ENCODE peak calls at places on chromosomes 5 and 9, in ten cellular contexts. I is uterus; Q is activated CD8-positive, alpha-beta memory T cell treated with anti-CD3 and anti-CD28 coated beads for 1 hour; O is small intestine; D is stimulated activated CD8-positive, alpha-beta memory T cell treated with anti-CD3 and anti-CD28 coated beads, Interleukin-4, amount 100 ng/mL, for 24 hours; N is fibroblast of the aortic adventitia; Y is activated T-cell treated with anti-CD3 and anti-CD28 coated beads for 1 hour; T is ACHN; C is keratinocyte; H is T1000. A is an unnamed sample.

GRCh38 chr5:483434-484184 is 40.6 kb downstream of the EXOC3 start:
- DNase-seq in D (no peak), I (no peak), C (no peak), Y (no peak), Q (no peak), O (no peak), T (no peak), H (no peak), N (no peak), A (no peak)

GRCh38 chr5:179373101-179373934 is 28.1 kb upstream of the ADAMTS2 start:
- DNase-seq in T (no peak), O (no peak), C (no peak), H (no peak), N (no peak), I (no peak), D (no peak), Q (no peak), Y (no peak), A (no peak)

GRCh38 chr9:111896942-111897830 is 572 bp downstream of the UGCG start:
- DNase-seq in N (peak; percentile 55), Q (peak; percentile 6), C (no peak), Y (peak; percentile 45), H (no peak), O (peak; percentile 40), I (peak; percentile 67), T (peak; percentile 34), D (no peak), A (peak; percentile 63)

GRCh38 chr5:57082441-57083067 is 91.3 kb upstream of the GPBP1 start:
- DNase-seq in H (no peak), O (peak; percentile 80), D (no peak), C (no peak), T (peak; percentile 39), N (peak; percentile 20), Y (no peak), I (no peak), Q (no peak), A (peak; percentile 60)

GRCh38 chr9:133112361-133113026 is 8.5 kb downstream of the RALGDS start:
- DNase-seq in Y (no peak), I (peak; percentile 43), H (no peak), T (no peak), Q (peak; percentile 24), N (no peak), O (no peak), D (no peak), C (no peak), A (no peak)

GRCh38 chr5:122967085-122967484 is 69.4 kb downstream of the PPIC start:
- DNase-seq in O (no peak), I (no peak), Q (no peak), T (no peak), C (no peak), H (no peak), D (no peak), N (no peak), Y (no peak), A (no peak)

GRCh38 chr5:179974946-179975712 is 67.4 kb upstream of the TBC1D9B start:
- DNase-seq in H (no peak), O (peak; percentile 46), N (no peak), I (no peak), T (peak; percentile 16), D (no peak), Y (no peak), C (no peak), Q (no peak), A (peak; percentile 84)

GRCh38 chr5:36125868-36126267 is 25.8 kb downstream of the LMBRD2 start:
- DNase-seq in I (no peak), N (no peak), Y (no peak), O (no peak), C (no peak), Q (no peak), D (no peak), T (no peak), H (no peak), A (no peak)

GRCh38 chr9:104879555-104880318 is 48.2 kb downstream of the ABCA1 start:
- DNase-seq in H (no peak), O (no peak), Y (no peak), C (no peak), Q (no peak), T (no peak), D (no peak), I (no peak), N (peak; percentile 97), A (no peak)

GRCh38 chr5:110631236-110631635 is 95.2 kb downstream of the TMEM232 start:
- DNase-seq in H (no peak), Q (no peak), T (no peak), C (no peak), N (no peak), D (no peak), Y (no peak), I (no peak), O (no peak), A (no peak)

GRCh38 chr5:153964201-153965101 is 74.3 kb downstream of the FAM114A2 start:
- DNase-seq in H (peak; percentile 15), D (no peak), C (no peak), T (no peak), N (peak; percentile 5), O (no peak), I (no peak), Q (no peak), Y (no peak), A (no peak)

GRCh38 chr9:93822229-93822628 is 132.9 kb downstream of the BARX1 start:
- DNase-seq in D (no peak), C (no peak), Y (no peak), I (no peak), H (no peak), T (no peak), O (no peak), N (no peak), Q (no peak), A (no peak)

GRCh38 chr9:138118601-138119071 is 241.1 kb downstream of the CACNA1B start:
- DNase-seq in I (no peak), D (no peak), N (no peak), T (no peak), H (no peak), C (no peak), O (no peak), Q (no peak), Y (no peak), A (no peak)

GRCh38 chr5:116395708-116396203 is 178.9 kb downstream of the SEMA6A start:
- DNase-seq in T (no peak), Q (no peak), Y (no peak), C (no peak), D (no peak), I (no peak), O (no peak), H (no peak), N (peak; percentile 26), A (no peak)

GRCh38 chr9:129023036-129023907 is 4.9 kb downstream of the SH3GLB2 start:
- DNase-seq in D (no peak), O (no peak), T (no peak), Q (no peak), H (peak; percentile 67), I (peak; percentile 64), C (no peak), N (peak; percentile 88), Y (no peak), A (no peak)

GRCh38 chr9:135604437-135605237 is 34.7 kb downstream of the GLT6D1 start:
- DNase-seq in N (no peak), H (no peak), I (no peak), Y (no peak), D (no peak), Q (no peak), C (no peak), T (no peak), O (no peak), A (peak; percentile 30)

GRCh38 chr9:123407537-123407828 is 51.5 kb downstream of the CRB2 start:
- DNase-seq in C (no peak), T (no peak), I (no peak), N (no peak), D (no peak), O (no peak), Q (no peak), H (no peak), Y (no peak), A (no peak)

GRCh38 chr9:38090170-38090569 is 21.1 kb upstream of the SHB start:
- DNase-seq in Q (no peak), T (no peak), C (no peak), Y (no peak), I (no peak), D (no peak), N (no peak), O (no peak), H (no peak), A (no peak)

GRCh38 chr5:1836176-1836890 is 35.1 kb downstream of the NDUFS6 start:
- DNase-seq in T (no peak), H (no peak), Y (no peak), Q (no peak), D (no peak), N (no peak), O (no peak), I (no peak), C (no peak), A (no peak)

GRCh38 chr9:14372437-14373318 is 58.7 kb upstream of the NFIB start:
- DNase-seq in H (peak; percentile 14), N (peak; percentile 81), I (peak; percentile 76), T (peak; percentile 77), Q (no peak), D (no peak), O (no peak), C (no peak), Y (no peak), A (peak; percentile 63)

GRCh38 chr9:106482733-106483132 is 380.2 kb upstream of the ZNF462 start:
- DNase-seq in Y (no peak), H (no peak), N (no peak), T (no peak), D (no peak), C (peak; percentile 33), O (no peak), I (no peak), Q (no peak), A (peak; percentile 47)

GRCh38 chr9:96499257-96499656 is 49.3 kb downstream of the HABP4 start:
- DNase-seq in Y (no peak), H (no peak), T (no peak), N (no peak), O (no peak), D (no peak), Q (no peak), I (no peak), C (no peak), A (no peak)

GRCh38 chr5:133203317-133204305 is 151.8 kb downstream of the HSPA4 start:
- DNase-seq in N (no peak), H (no peak), Y (no peak), I (no peak), O (no peak), Q (no peak), T (no peak), D (no peak), C (no peak), A (no peak)

GRCh38 chr5:169893010-169893409 is 87.3 kb downstream of the INSYN2B start:
- DNase-seq in Q (no peak), Y (no peak), T (no peak), I (no peak), N (peak; percentile 39), C (no peak), D (no peak), O (no peak), H (peak; percentile 46), A (no peak)

GRCh38 chr9:11618241-11618805 is 1005.5 kb upstream of the PTPRD start:
- DNase-seq in D (no peak), N (no peak), H (no peak), C (no peak), O (no peak), T (no peak), Q (no peak), Y (no peak), I (no peak), A (no peak)

GRCh38 chr5:81313686-81314085 is 12.3 kb downstream of the ZCCHC9 start:
- DNase-seq in N (no peak), I (no peak), Q (no peak), Y (no peak), O (no peak), H (no peak), C (no peak), T (no peak), D (no peak), A (no peak)

GRCh38 chr9:127806871-127807270 is 4.2 kb downstream of the FPGS start:
- DNase-seq in N (no peak), D (no peak), Q (no peak), Y (no peak), O (no peak), T (no peak), C (no peak), I (no peak), H (no peak), A (no peak)

GRCh38 chr5:148193202-148193601 is 9.6 kb upstream of the SPINK6 start:
- DNase-seq in D (no peak), Y (no peak), I (no peak), T (no peak), Q (no peak), N (no peak), O (no peak), C (no peak), H (no peak), A (no peak)

A was measured in DMS53.